ENCODE peak calls at places on chromosomes 6 and 20, in nine cellular contexts. One of them, this sample, is unnamed.
A peak's percentile ranks its signal among the peaks of the same experiment; 100 is the strongest.

GRCh38 chr6:42292002-42292735 is 74.5 kb upstream of the MRPS10 start:
- DNase-seq in left ventricle myocardium inferior: no peak
- DNase-seq in adrenal gland: no peak
- DNase-seq in body of pancreas: no peak
- DNase-seq in HepG2: no peak
- DNase-seq in stomach: no peak
- DNase-seq in transverse colon: no peak
- DNase-seq in heart right ventricle: no peak
- DNase-seq in upper lobe of right lung: no peak
- DNase-seq in this sample: no peak

GRCh38 chr6:2396856-2397640 is 151.6 kb upstream of the GMDS start:
- DNase-seq in left ventricle myocardium inferior: peak; percentile 31
- DNase-seq in adrenal gland: peak; percentile 45
- DNase-seq in body of pancreas: no peak
- DNase-seq in HepG2: no peak
- DNase-seq in stomach: no peak
- DNase-seq in transverse colon: no peak
- DNase-seq in heart right ventricle: peak; percentile 23
- DNase-seq in upper lobe of right lung: no peak
- DNase-seq in this sample: peak; percentile 51

GRCh38 chr6:37141291-37142046 is 28.5 kb upstream of the PIM1 start:
- DNase-seq in left ventricle myocardium inferior: no peak
- DNase-seq in adrenal gland: no peak
- DNase-seq in body of pancreas: peak; percentile 17
- DNase-seq in HepG2: no peak
- DNase-seq in stomach: no peak
- DNase-seq in transverse colon: no peak
- DNase-seq in heart right ventricle: no peak
- DNase-seq in upper lobe of right lung: no peak
- DNase-seq in this sample: peak; percentile 62

GRCh38 chr20:37317316-37317715 is 27.9 kb downstream of the MANBAL start:
- DNase-seq in left ventricle myocardium inferior: no peak
- DNase-seq in adrenal gland: no peak
- DNase-seq in body of pancreas: no peak
- DNase-seq in HepG2: no peak
- DNase-seq in stomach: no peak
- DNase-seq in transverse colon: no peak
- DNase-seq in heart right ventricle: no peak
- DNase-seq in upper lobe of right lung: no peak
- DNase-seq in this sample: no peak

GRCh38 chr6:2478200-2478599 is 232.8 kb upstream of the GMDS start:
- DNase-seq in left ventricle myocardium inferior: no peak
- DNase-seq in adrenal gland: no peak
- DNase-seq in body of pancreas: no peak
- DNase-seq in HepG2: no peak
- DNase-seq in stomach: no peak
- DNase-seq in transverse colon: no peak
- DNase-seq in heart right ventricle: peak; percentile 13
- DNase-seq in upper lobe of right lung: no peak
- DNase-seq in this sample: no peak

GRCh38 chr6:168090706-168091105 is 11.7 kb upstream of the FRMD1 start:
- DNase-seq in left ventricle myocardium inferior: no peak
- DNase-seq in adrenal gland: no peak
- DNase-seq in body of pancreas: no peak
- DNase-seq in HepG2: no peak
- DNase-seq in stomach: no peak
- DNase-seq in transverse colon: no peak
- DNase-seq in heart right ventricle: no peak
- DNase-seq in upper lobe of right lung: no peak
- DNase-seq in this sample: no peak

GRCh38 chr6:108897371-108897770 is 49.1 kb downstream of the ARMC2 start:
- DNase-seq in left ventricle myocardium inferior: peak; percentile 45
- DNase-seq in adrenal gland: no peak
- DNase-seq in body of pancreas: peak; percentile 28
- DNase-seq in HepG2: no peak
- DNase-seq in stomach: peak; percentile 68
- DNase-seq in transverse colon: no peak
- DNase-seq in heart right ventricle: peak; percentile 50
- DNase-seq in upper lobe of right lung: no peak
- DNase-seq in this sample: no peak

GRCh38 chr20:6626805-6627204 is 140.7 kb upstream of the BMP2 start:
- DNase-seq in left ventricle myocardium inferior: no peak
- DNase-seq in adrenal gland: no peak
- DNase-seq in body of pancreas: no peak
- DNase-seq in HepG2: peak; percentile 18
- DNase-seq in stomach: no peak
- DNase-seq in transverse colon: no peak
- DNase-seq in heart right ventricle: no peak
- DNase-seq in upper lobe of right lung: no peak
- DNase-seq in this sample: no peak

GRCh38 chr6:148203281-148203925 is 139.2 kb upstream of the SASH1 start:
- DNase-seq in left ventricle myocardium inferior: no peak
- DNase-seq in adrenal gland: no peak
- DNase-seq in body of pancreas: no peak
- DNase-seq in HepG2: no peak
- DNase-seq in stomach: no peak
- DNase-seq in transverse colon: no peak
- DNase-seq in heart right ventricle: no peak
- DNase-seq in upper lobe of right lung: no peak
- DNase-seq in this sample: no peak

GRCh38 chr20:53034899-53035298 is 62.7 kb downstream of the TSHZ2 start:
- DNase-seq in left ventricle myocardium inferior: no peak
- DNase-seq in adrenal gland: no peak
- DNase-seq in body of pancreas: no peak
- DNase-seq in HepG2: no peak
- DNase-seq in stomach: no peak
- DNase-seq in transverse colon: no peak
- DNase-seq in heart right ventricle: no peak
- DNase-seq in upper lobe of right lung: no peak
- DNase-seq in this sample: no peak

GRCh38 chr6:46465294-46466165 is 25.7 kb downstream of the RCAN2 start:
- DNase-seq in left ventricle myocardium inferior: no peak
- DNase-seq in adrenal gland: no peak
- DNase-seq in body of pancreas: no peak
- DNase-seq in HepG2: no peak
- DNase-seq in stomach: no peak
- DNase-seq in transverse colon: no peak
- DNase-seq in heart right ventricle: no peak
- DNase-seq in upper lobe of right lung: no peak
- DNase-seq in this sample: no peak

GRCh38 chr6:127436578-127437110 is 22.5 kb downstream of the KIAA0408 start:
- DNase-seq in left ventricle myocardium inferior: no peak
- DNase-seq in adrenal gland: no peak
- DNase-seq in body of pancreas: no peak
- DNase-seq in HepG2: no peak
- DNase-seq in stomach: no peak
- DNase-seq in transverse colon: no peak
- DNase-seq in heart right ventricle: no peak
- DNase-seq in upper lobe of right lung: no peak
- DNase-seq in this sample: no peak

GRCh38 chr6:93282521-93283031 is 136.8 kb downstream of the EPHA7 start:
- DNase-seq in left ventricle myocardium inferior: no peak
- DNase-seq in adrenal gland: no peak
- DNase-seq in body of pancreas: no peak
- DNase-seq in HepG2: no peak
- DNase-seq in stomach: no peak
- DNase-seq in transverse colon: no peak
- DNase-seq in heart right ventricle: no peak
- DNase-seq in upper lobe of right lung: peak; percentile 51
- DNase-seq in this sample: no peak

GRCh38 chr6:143973097-143973979 is 34.7 kb downstream of the PLAGL1 start:
- DNase-seq in left ventricle myocardium inferior: no peak
- DNase-seq in adrenal gland: no peak
- DNase-seq in body of pancreas: no peak
- DNase-seq in HepG2: peak; percentile 35
- DNase-seq in stomach: no peak
- DNase-seq in transverse colon: no peak
- DNase-seq in heart right ventricle: no peak
- DNase-seq in upper lobe of right lung: no peak
- DNase-seq in this sample: no peak

GRCh38 chr6:143970827-143971226 is 37.2 kb downstream of the PLAGL1 start:
- DNase-seq in left ventricle myocardium inferior: no peak
- DNase-seq in adrenal gland: no peak
- DNase-seq in body of pancreas: no peak
- DNase-seq in HepG2: no peak
- DNase-seq in stomach: no peak
- DNase-seq in transverse colon: no peak
- DNase-seq in heart right ventricle: no peak
- DNase-seq in upper lobe of right lung: no peak
- DNase-seq in this sample: no peak

GRCh38 chr6:143976834-143977354 is 31.2 kb downstream of the PLAGL1 start:
- DNase-seq in left ventricle myocardium inferior: no peak
- DNase-seq in adrenal gland: no peak
- DNase-seq in body of pancreas: no peak
- DNase-seq in HepG2: no peak
- DNase-seq in stomach: no peak
- DNase-seq in transverse colon: no peak
- DNase-seq in heart right ventricle: no peak
- DNase-seq in upper lobe of right lung: no peak
- DNase-seq in this sample: no peak

GRCh38 chr6:143971453-143971852 is 36.6 kb downstream of the PLAGL1 start:
- DNase-seq in left ventricle myocardium inferior: no peak
- DNase-seq in adrenal gland: no peak
- DNase-seq in body of pancreas: no peak
- DNase-seq in HepG2: no peak
- DNase-seq in stomach: no peak
- DNase-seq in transverse colon: no peak
- DNase-seq in heart right ventricle: no peak
- DNase-seq in upper lobe of right lung: no peak
- DNase-seq in this sample: no peak

DNA sequence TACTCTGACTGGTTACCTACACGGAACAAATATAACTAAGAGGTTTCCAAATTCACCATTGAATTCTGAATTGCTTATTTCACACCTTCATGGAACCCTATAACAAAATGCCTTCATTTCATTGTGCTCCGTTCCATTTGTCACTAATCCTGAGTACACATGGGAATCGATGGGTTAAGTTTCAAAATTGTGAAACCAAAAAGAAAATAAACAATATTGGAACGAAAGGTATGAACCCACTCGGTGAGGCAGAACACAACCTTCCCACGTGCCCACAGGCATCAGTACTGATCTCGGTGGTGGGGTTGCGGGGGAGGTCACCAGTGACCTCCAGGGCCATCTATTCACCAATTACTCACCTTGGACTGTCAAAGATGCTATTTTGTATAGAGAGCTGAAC is 34.0 kb downstream of the PLAGL1 start:
- DNase-seq in left ventricle myocardium inferior: no peak
- DNase-seq in adrenal gland: no peak
- DNase-seq in body of pancreas: no peak
- DNase-seq in HepG2: no peak
- DNase-seq in stomach: no peak
- DNase-seq in transverse colon: no peak
- DNase-seq in heart right ventricle: no peak
- DNase-seq in upper lobe of right lung: no peak
- DNase-seq in this sample: no peak
- H3K27me3 ChIP-seq in left ventricle myocardium inferior: no peaks in the 10 kb centered on the region
- H3K27me3 ChIP-seq in adrenal gland: no peaks in the 10 kb centered on the region
- H3K27me3 ChIP-seq in body of pancreas: no peaks in the 10 kb centered on the region
- H3K27me3 ChIP-seq in HepG2: no peaks in the 10 kb centered on the region
- H3K27me3 ChIP-seq in stomach: no peaks in the 10 kb centered on the region
- H3K27me3 ChIP-seq in transverse colon: no peaks in the 10 kb centered on the region
- H3K27me3 ChIP-seq in heart right ventricle: no peaks in the 10 kb centered on the region
- H3K27me3 ChIP-seq in upper lobe of right lung: no peaks in the 10 kb centered on the region
- H3K27me3 ChIP-seq in this sample: no peaks in the 10 kb centered on the region

GRCh38 chr20:40945754-40946451 is 82.7 kb upstream of the TOP1 start:
- DNase-seq in left ventricle myocardium inferior: peak; percentile 48
- DNase-seq in adrenal gland: peak; percentile 73
- DNase-seq in body of pancreas: peak; percentile 42
- DNase-seq in HepG2: peak; percentile 72
- DNase-seq in stomach: peak; percentile 48
- DNase-seq in transverse colon: peak; percentile 41
- DNase-seq in heart right ventricle: peak; percentile 61
- DNase-seq in upper lobe of right lung: no peak
- DNase-seq in this sample: peak; percentile 83
- TF ChIP-seq CTCF in left ventricle myocardium inferior: peak; percentile 65
- TF ChIP-seq CTCF in adrenal gland: peak; percentile 22
- TF ChIP-seq CTCF in body of pancreas: peak; percentile 29
- TF ChIP-seq CTCF in HepG2: peak; percentile 98
- TF ChIP-seq CTCF in stomach: peak; percentile 15
- TF ChIP-seq CTCF in transverse colon: peak; percentile 29
- TF ChIP-seq CTCF in heart right ventricle: peak; percentile 66
- TF ChIP-seq CTCF in upper lobe of right lung: peak; percentile 56
- TF ChIP-seq CTCF in this sample: peak; percentile 76

GRCh38 chr6:156841508-156841907 is 64.3 kb downstream of the ARID1B start:
- DNase-seq in left ventricle myocardium inferior: no peak
- DNase-seq in adrenal gland: no peak
- DNase-seq in body of pancreas: no peak
- DNase-seq in HepG2: no peak
- DNase-seq in stomach: no peak
- DNase-seq in transverse colon: no peak
- DNase-seq in heart right ventricle: no peak
- DNase-seq in upper lobe of right lung: no peak
- DNase-seq in this sample: no peak
- H3K4me1 ChIP-seq in left ventricle myocardium inferior: peaks cover 96% of the 10 kb centered on the region
- H3K4me1 ChIP-seq in adrenal gland: no peaks in the 10 kb centered on the region
- H3K4me1 ChIP-seq in body of pancreas: peaks cover 16% of the 10 kb centered on the region
- H3K4me1 ChIP-seq in HepG2: peaks cover 23% of the 10 kb centered on the region
- H3K4me1 ChIP-seq in stomach: peaks cover 20% of the 10 kb centered on the region
- H3K4me1 ChIP-seq in transverse colon: peaks cover 9% of the 10 kb centered on the region
- H3K4me1 ChIP-seq in heart right ventricle: peaks cover 78% of the 10 kb centered on the region
- H3K4me1 ChIP-seq in upper lobe of right lung: peaks cover 40% of the 10 kb centered on the region
- H3K4me1 ChIP-seq in this sample: peaks cover 29% of the 10 kb centered on the region

GRCh38 chr20:64050261-64051032 is 1.0 kb upstream of the SOX18 start:
- DNase-seq in left ventricle myocardium inferior: no peak
- DNase-seq in adrenal gland: no peak
- DNase-seq in body of pancreas: no peak
- DNase-seq in HepG2: peak; percentile 79
- DNase-seq in stomach: no peak
- DNase-seq in transverse colon: no peak
- DNase-seq in heart right ventricle: no peak
- DNase-seq in upper lobe of right lung: no peak
- DNase-seq in this sample: no peak
- H3K27me3 ChIP-seq in left ventricle myocardium inferior: peaks cover 94% of the 10 kb centered on the region
- H3K27me3 ChIP-seq in adrenal gland: peaks cover 60% of the 10 kb centered on the region
- H3K27me3 ChIP-seq in body of pancreas: peaks cover 12% of the 10 kb centered on the region
- H3K27me3 ChIP-seq in HepG2: no peaks in the 10 kb centered on the region
- H3K27me3 ChIP-seq in stomach: peaks cover 73% of the 10 kb centered on the region
- H3K27me3 ChIP-seq in transverse colon: peaks cover 97% of the 10 kb centered on the region
- H3K27me3 ChIP-seq in heart right ventricle: peaks cover 53% of the 10 kb centered on the region
- H3K27me3 ChIP-seq in upper lobe of right lung: peaks cover 49% of the 10 kb centered on the region
- H3K27me3 ChIP-seq in this sample: peaks cover 37% of the 10 kb centered on the region

GRCh38 chr6:43355862-43356590 is 13.4 kb downstream of the ZNF318 start:
- DNase-seq in left ventricle myocardium inferior: no peak
- DNase-seq in adrenal gland: no peak
- DNase-seq in body of pancreas: no peak
- DNase-seq in HepG2: peak; percentile 64
- DNase-seq in stomach: no peak
- DNase-seq in transverse colon: peak; percentile 19
- DNase-seq in heart right ventricle: peak; percentile 15
- DNase-seq in upper lobe of right lung: no peak
- DNase-seq in this sample: peak; percentile 40
- TF ChIP-seq CTCF in left ventricle myocardium inferior: peak; percentile 67
- TF ChIP-seq CTCF in adrenal gland: no peak
- TF ChIP-seq CTCF in body of pancreas: no peak
- TF ChIP-seq CTCF in HepG2: peak; percentile 91
- TF ChIP-seq CTCF in stomach: no peak
- TF ChIP-seq CTCF in transverse colon: peak; percentile 50
- TF ChIP-seq CTCF in heart right ventricle: peak; percentile 65
- TF ChIP-seq CTCF in upper lobe of right lung: peak; percentile 9
- TF ChIP-seq CTCF in this sample: peak; percentile 42

This sample was measured in hepatocyte.